ENCODE peak calls at places on chromosomes 6 and 20, in nine cellular contexts. W is iPS DF 6.9, K is nephron progenitor cell, B is D341Med, Z is astrocyte of the spinal cord, D is T-helper 17 cell, T is NCI-H69, E is adrenal gland, V is EL. H is an unnamed sample.

GRCh38 chr6:45650527-45651135 is 272.9 kb upstream of the SUPT3H start:
- DNase-seq in W (no peak), K (no peak), B (no peak), Z (peak; percentile 96), D (no peak), T (no peak), E (no peak), V (peak; percentile 98), H (peak; percentile 95)

GRCh38 chr6:117590447-117590846 is 11.9 kb downstream of the GOPC start:
- DNase-seq in W (no peak), K (no peak), B (no peak), Z (no peak), D (no peak), T (no peak), E (no peak), V (no peak), H (no peak)

GRCh38 chr6:159279790-159280277 is 110.6 kb downstream of the FNDC1 start:
- DNase-seq in W (no peak), K (no peak), B (no peak), Z (no peak), D (no peak), T (peak; percentile 37), E (peak; percentile 20), V (peak; percentile 25), H (peak; percentile 5)

GRCh38 chr20:7959484-7959883 is 19.2 kb upstream of the HAO1 start:
- DNase-seq in W (no peak), K (no peak), B (no peak), Z (no peak), D (no peak), T (peak; percentile 50), E (no peak), V (no peak), H (no peak)

GRCh38 chr6:8240316-8240715 is 138.0 kb upstream of the EEF1E1 start:
- DNase-seq in W (no peak), K (no peak), B (no peak), Z (no peak), D (no peak), T (no peak), E (no peak), V (no peak), H (no peak)

GRCh38 chr6:126341126-126341525 is 1.2 kb downstream of the CENPW start:
- DNase-seq in W (no peak), K (no peak), B (no peak), Z (no peak), D (no peak), T (peak; percentile 37), E (no peak), V (no peak), H (no peak)

GRCh38 chr6:141403827-141404226 is 728.9 kb upstream of the GJE1 start:
- DNase-seq in W (no peak), K (no peak), B (no peak), Z (peak; percentile 41), D (no peak), T (no peak), E (no peak), V (no peak), H (peak; percentile 80)

GRCh38 chr6:7765575-7766325 is 39.9 kb downstream of the BMP6 start:
- DNase-seq in W (no peak), K (no peak), B (no peak), Z (peak; percentile 8), D (no peak), T (no peak), E (no peak), V (peak; percentile 53), H (peak; percentile 54)

GRCh38 chr20:13856356-13856755 is 71.5 kb downstream of the NDUFAF5 start:
- DNase-seq in W (no peak), K (no peak), B (no peak), Z (no peak), D (no peak), T (peak; percentile 5), E (no peak), V (no peak), H (peak; percentile 8)

GRCh38 chr6:52921743-52922142 is 12.2 kb upstream of the GSTA3 start:
- DNase-seq in W (no peak), K (no peak), B (no peak), Z (no peak), D (no peak), T (no peak), E (no peak), V (no peak), H (no peak)

GRCh38 chr6:41171908-41172307 is 9.0 kb upstream of the TREM2 start:
- DNase-seq in W (no peak), K (no peak), B (no peak), Z (no peak), D (no peak), T (no peak), E (no peak), V (no peak), H (no peak)

GRCh38 chr6:21603516-21603952 is 10.0 kb downstream of the SOX4 start:
- DNase-seq in W (no peak), K (no peak), B (no peak), Z (no peak), D (no peak), T (peak; percentile 70), E (no peak), V (no peak), H (no peak)

GRCh38 chr6:161439093-161439492 is 165.2 kb upstream of the AGPAT4 start:
- DNase-seq in W (no peak), K (no peak), B (no peak), Z (peak; percentile 95), D (no peak), T (peak; percentile 97), E (peak; percentile 63), V (peak; percentile 81), H (peak; percentile 84)

GRCh38 chr20:51628533-51629398 is 86.2 kb upstream of the NFATC2 start:
- DNase-seq in W (no peak), K (no peak), B (no peak), Z (peak; percentile 93), D (no peak), T (no peak), E (no peak), V (peak; percentile 46), H (peak; percentile 81)

GRCh38 chr20:2006452-2007381 is 12.9 kb upstream of the PDYN start:
- DNase-seq in W (peak; percentile 37), K (peak; percentile 51), B (peak; percentile 81), Z (peak; percentile 23), D (peak; percentile 20), T (peak; percentile 79), E (no peak), V (peak; percentile 60), H (peak; percentile 12)

GRCh38 chr6:169212897-169213813 is 40.5 kb downstream of the THBS2 start:
- DNase-seq in W (peak; percentile 63), K (peak; percentile 92), B (peak; percentile 74), Z (peak; percentile 88), D (peak; percentile 75), T (peak; percentile 40), E (peak; percentile 92), V (peak; percentile 90), H (peak; percentile 89)

GRCh38 chr6:135871878-135872277 is 20.4 kb downstream of the PDE7B start:
- DNase-seq in W (no peak), K (no peak), B (no peak), Z (peak; percentile 57), D (no peak), T (no peak), E (no peak), V (peak; percentile 86), H (peak; percentile 63)

GRCh38 chr6:6399568-6399967 is 79.1 kb upstream of the F13A1 start:
- DNase-seq in W (no peak), K (no peak), B (no peak), Z (no peak), D (no peak), T (no peak), E (no peak), V (no peak), H (no peak)

GRCh38 chr20:53162251-53162835 is 190.2 kb downstream of the TSHZ2 start:
- DNase-seq in W (peak; percentile 55), K (peak; percentile 57), B (no peak), Z (peak; percentile 72), D (no peak), T (peak; percentile 7), E (peak; percentile 57), V (peak; percentile 38), H (no peak)

GRCh38 chr6:119240257-119241123 is 109.1 kb downstream of the MAN1A1 start:
- DNase-seq in W (no peak), K (no peak), B (no peak), Z (peak; percentile 22), D (no peak), T (peak; percentile 87), E (no peak), V (no peak), H (no peak)

GRCh38 chr6:156639023-156639728 is 138.0 kb upstream of the ARID1B start:
- DNase-seq in W (no peak), K (no peak), B (no peak), Z (no peak), D (no peak), T (no peak), E (no peak), V (no peak), H (no peak)

GRCh38 chr6:137657351-137657911 is 163.2 kb upstream of the OLIG3 start:
- DNase-seq in W (no peak), K (no peak), B (no peak), Z (no peak), D (no peak), T (peak; percentile 74), E (no peak), V (no peak), H (no peak)

GRCh38 chr6:33061987-33062386 is 11.5 kb downstream of the HLA-DPA1 start:
- DNase-seq in W (no peak), K (no peak), B (no peak), Z (no peak), D (no peak), T (peak; percentile 20), E (no peak), V (peak; percentile 33), H (no peak)

GRCh38 chr6:82080767-82081166 is 166.8 kb downstream of the IBTK start:
- DNase-seq in W (no peak), K (no peak), B (no peak), Z (no peak), D (no peak), T (no peak), E (no peak), V (peak; percentile 30), H (no peak)

GRCh38 chr20:57794600-57795346 is 85.0 kb upstream of the PMEPA1 start:
- DNase-seq in W (no peak), K (no peak), B (no peak), Z (peak; percentile 68), D (no peak), T (peak; percentile 61), E (no peak), V (peak; percentile 44), H (no peak)

GRCh38 chr20:46631874-46632446 is 19.3 kb downstream of the SLC13A3 start:
- DNase-seq in W (no peak), K (no peak), B (no peak), Z (no peak), D (no peak), T (no peak), E (no peak), V (no peak), H (no peak)

GRCh38 chr6:139853302-139853992 is 479.0 kb upstream of the CITED2 start:
- DNase-seq in W (no peak), K (peak; percentile 58), B (no peak), Z (no peak), D (no peak), T (no peak), E (no peak), V (peak; percentile 87), H (peak; percentile 76)

GRCh38 chr6:107809966-107810365 is 14.1 kb downstream of the SCML4 start:
- DNase-seq in W (no peak), K (no peak), B (peak; percentile 1), Z (no peak), D (no peak), T (no peak), E (no peak), V (no peak), H (no peak)

GRCh38 chr20:63008541-63009043 is 1.8 kb upstream of the BHLHE23 start:
- DNase-seq in W (no peak), K (no peak), B (no peak), Z (no peak), D (no peak), T (no peak), E (no peak), V (no peak), H (no peak)

GRCh38 chr20:8388146-8388545 is 256.1 kb downstream of the PLCB1 start:
- DNase-seq in W (no peak), K (no peak), B (no peak), Z (peak; percentile 47), D (no peak), T (no peak), E (no peak), V (peak; percentile 55), H (peak; percentile 71)